ENCODE peak calls at places on chromosomes 13 and 19, in four cellular contexts. K, P, H and V are unnamed samples.
A peak's percentile ranks its signal among the peaks of the same experiment; 100 is the strongest.

GRCh38 chr13:32824671-32825070 is 191.6 kb upstream of the KL start:
- DNase-seq in K (peak; percentile 57), P (peak; percentile 84), H (no peak), V (peak; percentile 93)

GRCh38 chr13:95676100-95676774 is 702 bp upstream of the DNAJC3 start:
- DNase-seq in K (peak; percentile 67), P (peak; percentile 52), H (no peak), V (peak; percentile 76)

GRCh38 chr19:11238781-11239376 is 540 bp upstream of the ANGPTL8 start:
- DNase-seq in K (no peak), P (no peak), H (no peak), V (no peak)

GRCh38 chr13:25753976-25754375 is 297.8 kb downstream of the SHISA2 start:
- DNase-seq in K (no peak), P (no peak), H (no peak), V (no peak)

GRCh38 chr13:63414247-63414646 is 1998.6 kb upstream of the PCDH20 start:
- DNase-seq in K (no peak), P (no peak), H (no peak), V (no peak)

GRCh38 chr19:4969772-4970531 is 1.0 kb downstream of the KDM4B start:
- DNase-seq in K (no peak), P (no peak), H (no peak), V (peak; percentile 69)

GRCh38 chr13:42164557-42165125 is 107.3 kb upstream of the AKAP11 start:
- DNase-seq in K (no peak), P (no peak), H (no peak), V (no peak)

GRCh38 chr13:114071991-114072390 is 60.4 kb downstream of the RASA3 start:
- DNase-seq in K (no peak), P (no peak), H (no peak), V (no peak)

GRCh38 chr13:52615817-52616216 is 26.4 kb upstream of the HNRNPA1L2 start:
- DNase-seq in K (no peak), P (no peak), H (no peak), V (no peak)

GRCh38 chr13:111031531-111031961 is 83.6 kb upstream of the ARHGEF7 start:
- DNase-seq in K (peak; percentile 62), P (no peak), H (no peak), V (peak; percentile 83)

GRCh38 chr19:30449673-30450072 is 77.5 kb downstream of the ZNF536 start:
- DNase-seq in K (no peak), P (no peak), H (no peak), V (no peak)

GRCh38 chr13:87954116-87954515 is 282.9 kb downstream of the SLITRK5 start:
- DNase-seq in K (no peak), P (peak; percentile 60), H (no peak), V (no peak)

GRCh38 chr19:38132781-38133180 is 91.2 kb downstream of the DPF1 start:
- DNase-seq in K (no peak), P (no peak), H (no peak), V (no peak)

GRCh38 chr19:29845576-29846176 is 33.9 kb downstream of the CCNE1 start:
- DNase-seq in K (peak; percentile 68), P (peak; percentile 14), H (no peak), V (peak; percentile 5)

GRCh38 chr13:42355118-42355840 is 83.3 kb downstream of the AKAP11 start:
- DNase-seq in K (no peak), P (no peak), H (no peak), V (no peak)

GRCh38 chr19:33404916-33405315 is 31.4 kb downstream of the CEBPG start:
- DNase-seq in K (no peak), P (no peak), H (no peak), V (no peak)

GRCh38 chr13:20964904-20965303 is 62.4 kb upstream of the XPO4 start:
- DNase-seq in K (no peak), P (no peak), H (no peak), V (no peak)

GRCh38 chr13:28544026-28544425 is 49.1 kb upstream of the FLT1 start:
- DNase-seq in K (no peak), P (no peak), H (no peak), V (no peak)

GRCh38 chr19:15449620-15450527 is at the start of gene WIZ:
- DNase-seq in K (peak; percentile 93), P (peak; percentile 68), H (no peak), V (peak; percentile 77)

GRCh38 chr13:25973085-25973484 is 78.7 kb downstream of the SHISA2 start:
- DNase-seq in K (no peak), P (no peak), H (no peak), V (no peak)

GRCh38 chr13:106072014-106072413 is 463.4 kb downstream of the EFNB2 start:
- DNase-seq in K (no peak), P (peak; percentile 6), H (no peak), V (no peak)

GRCh38 chr19:34841780-34842179 is 68.8 kb upstream of the ZNF599 start:
- DNase-seq in K (no peak), P (no peak), H (no peak), V (no peak)

GRCh38 chr19:43906774-43907173 is 28.3 kb downstream of the ZNF45 start:
- DNase-seq in K (no peak), P (no peak), H (no peak), V (no peak)

GRCh38 chr19:16340092-16340491 is 15.5 kb downstream of the KLF2 start:
- DNase-seq in K (no peak), P (no peak), H (no peak), V (peak; percentile 58)

GRCh38 chr19:5138606-5139594 is 170.0 kb downstream of the KDM4B start:
- DNase-seq in K (no peak), P (peak; percentile 93), H (no peak), V (peak; percentile 54)

GRCh38 chr19:45470147-45471081 is 2.6 kb downstream of the FOSB start:
- DNase-seq in K (peak; percentile 66), P (peak; percentile 55), H (no peak), V (peak; percentile 32)

GRCh38 chr13:46575321-46575721 is 22.4 kb downstream of the LRCH1 start:
- DNase-seq in K (no peak), P (peak; percentile 79), H (no peak), V (peak; percentile 65)

GRCh38 chr19:11096210-11096841 is 7.1 kb downstream of the LDLR start:
- DNase-seq in K (peak; percentile 82), P (peak; percentile 77), H (no peak), V (peak; percentile 60)

GRCh38 chr19:743168-743687 is 7.7 kb upstream of the MISP start:
- DNase-seq in K (no peak), P (no peak), H (no peak), V (no peak)

GRCh38 chr13:39245688-39246087 is 207.4 kb downstream of the NHLRC3 start:
- DNase-seq in K (no peak), P (no peak), H (no peak), V (no peak)

GRCh38 chr13:99854376-99854775 is 117.2 kb downstream of the ZIC5 start:
- DNase-seq in K (no peak), P (no peak), H (no peak), V (no peak)

DNA sequence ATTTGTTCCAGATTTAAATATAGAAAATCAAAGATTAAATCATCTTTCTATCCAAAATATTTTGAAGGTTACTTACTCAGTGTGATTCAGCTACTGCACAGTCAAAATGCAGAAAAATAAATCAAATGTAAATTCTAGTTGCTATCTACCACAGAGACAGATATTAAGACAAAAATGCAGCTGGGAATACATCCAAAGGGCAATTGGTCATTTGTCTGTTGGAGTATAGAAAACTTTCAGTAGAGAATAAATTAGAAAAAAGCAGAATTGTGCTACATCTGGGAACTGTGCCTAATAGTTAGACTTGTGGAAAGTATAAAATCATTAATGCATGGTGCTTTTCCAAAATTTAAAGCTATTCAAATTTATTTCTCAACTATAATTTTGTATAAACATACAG is 1635.9 kb downstream of the PCDH9 start:
- DNase-seq in K (no peak), P (peak; percentile 75), H (no peak), V (no peak)
- H3K4me3 ChIP-seq in K (no peak overlapping the region), P (no peak overlapping the region), H (no peak overlapping the region), V (no peak overlapping the region)

GRCh38 chr13:44109986-44110640 is 230.4 kb downstream of the LACC1 start:
- DNase-seq in K (no peak), P (no peak), H (no peak), V (no peak)
- TF ChIP-seq CTCF in K (no peak), P (no peak), H (no peak), V (no peak)

DNA sequence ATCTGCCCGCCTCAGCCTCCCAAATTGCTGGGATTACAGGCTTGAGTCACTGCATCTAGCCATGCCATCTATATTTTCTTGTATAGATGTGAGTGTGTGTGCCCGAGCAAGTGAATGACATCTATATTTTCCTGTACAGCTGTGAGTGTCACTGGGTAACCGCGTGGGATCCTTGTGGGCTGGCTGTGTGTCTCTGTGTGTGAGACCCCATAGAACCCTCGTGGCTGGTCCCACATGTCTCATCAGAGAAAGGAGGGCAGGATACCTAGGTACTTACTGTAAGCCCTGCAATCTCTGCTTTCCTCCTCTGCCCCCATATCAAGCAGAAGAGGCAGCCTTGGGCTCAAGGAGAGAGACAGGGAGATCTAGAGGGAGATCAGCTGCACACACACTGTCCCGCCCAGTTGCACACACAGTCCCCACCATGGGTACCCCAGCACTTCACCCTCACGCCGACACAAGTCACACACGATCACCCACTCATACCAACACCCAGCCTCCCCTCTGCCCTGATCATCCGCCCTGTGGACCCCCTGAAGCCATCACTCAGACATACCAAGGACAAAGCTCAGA is 658 bp downstream of the DENND1C start:
- DNase-seq in K (no peak), P (no peak), H (no peak), V (no peak)
- H3K4me3 ChIP-seq in K (no peak overlapping the region), P (no peak overlapping the region), H (peak overlapping the region; percentile 59), V (no peak overlapping the region)

GRCh38 chr13:37313383-37313782 is 207.9 kb upstream of the CSNK1A1L start:
- DNase-seq in K (no peak), P (peak; percentile 79), H (no peak), V (peak; percentile 28)
- TF ChIP-seq CTCF in K (no peak), P (no peak), H (no peak), V (no peak)

DNA sequence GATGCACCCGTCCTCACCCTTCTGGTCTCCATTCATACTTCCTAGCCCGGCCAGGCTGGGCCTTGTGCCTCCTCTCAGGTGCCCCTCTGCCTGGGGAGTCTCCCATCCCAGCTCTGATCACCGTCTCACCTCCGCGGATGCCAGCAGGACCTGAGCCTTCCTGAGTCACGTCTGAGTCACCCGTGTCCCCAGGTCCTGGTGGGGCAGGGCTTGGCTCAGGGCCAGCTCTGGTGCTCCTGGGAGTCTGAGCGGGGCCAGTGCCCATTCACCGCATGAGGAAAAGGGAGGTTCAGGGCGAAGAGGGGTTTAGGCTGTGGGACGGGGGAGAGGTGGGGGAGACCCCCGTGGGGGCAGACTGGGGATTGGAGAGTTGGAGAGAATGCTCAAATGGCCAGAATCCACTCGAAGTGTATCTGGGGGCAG is 593 bp downstream of the ATP8B3 start:
- DNase-seq in K (peak; percentile 94), P (peak; percentile 36), H (peak; percentile 58), V (peak; percentile 19)
- H3K4me3 ChIP-seq in K (no peak overlapping the region), P (peak overlapping the region; percentile 55), H (peak overlapping the region; percentile 74), V (peak overlapping the region; percentile 69)

GRCh38 chr13:74040200-74040599 is 94.0 kb downstream of the KLF12 start:
- DNase-seq in K (peak; percentile 62), P (peak; percentile 36), H (no peak), V (no peak)
- TF ChIP-seq CTCF in K (peak; percentile 3), P (peak; percentile 53), H (peak; percentile 40), V (peak; percentile 42)